ENCODE peak calls at places on chromosomes 2 and 18, in six cellular contexts. O is CD8-positive, alpha-beta T cell; N is bronchial epithelial cell; G is A549; X is WERI-Rb-1; J is PC-3. H is an unnamed sample.

GRCh38 chr2:196066794-196067382 is 1.7 kb downstream of the DNAH7 start:
- DNase-seq in N (peak; percentile 33), G (peak; percentile 40), X (no peak), O (no peak), J (peak; percentile 65), H (peak; percentile 54)

GRCh38 chr2:25243995-25244394 is 75.6 kb upstream of the POMC start:
- DNase-seq in N (no peak), G (no peak), X (no peak), J (no peak), O (no peak), H (no peak)

GRCh38 chr2:52387937-52388590 is 1356.1 kb upstream of the NRXN1 start:
- DNase-seq in J (no peak), X (no peak), O (no peak), N (no peak), G (no peak), H (no peak)

GRCh38 chr2:95670686-95671085 is 78.9 kb downstream of the TRIM43 start:
- DNase-seq in X (no peak), O (no peak), N (no peak), J (no peak), G (no peak), H (no peak)

GRCh38 chr2:233059547-233059796 is 670 bp upstream of the INPP5D start:
- DNase-seq in G (no peak), O (no peak), N (no peak), J (no peak), X (no peak), H (no peak)

GRCh38 chr2:145408980-145409379 is 889.1 kb upstream of the ZEB2 start:
- DNase-seq in G (no peak), X (no peak), J (no peak), N (peak; percentile 15), O (no peak), H (no peak)

GRCh38 chr2:86368181-86368824 is 30.9 kb upstream of the REEP1 start:
- DNase-seq in N (peak; percentile 42), O (peak; percentile 20), X (peak; percentile 58), J (peak; percentile 49), G (peak; percentile 67), H (peak; percentile 48)

GRCh38 chr2:47080888-47081301 is 74.2 kb downstream of the STPG4 start:
- DNase-seq in X (no peak), N (no peak), O (no peak), G (no peak), J (no peak), H (no peak)

GRCh38 chr18:22167471-22168151 is 1.8 kb upstream of the GATA6 start:
- DNase-seq in G (peak; percentile 41), O (no peak), J (no peak), X (no peak), N (no peak), H (no peak)

GRCh38 chr18:68826111-68826510 is 28.2 kb downstream of the CCDC102B start:
- DNase-seq in X (no peak), N (no peak), G (no peak), O (no peak), J (no peak), H (peak; percentile 40)

GRCh38 chr2:64210816-64211215 is 66.6 kb upstream of the PELI1 start:
- DNase-seq in N (peak; percentile 100), O (no peak), G (no peak), J (peak; percentile 57), X (no peak), H (no peak)

GRCh38 chr2:239326831-239327535 is 73.8 kb downstream of the HDAC4 start:
- DNase-seq in J (peak; percentile 50), G (no peak), X (no peak), N (peak; percentile 43), O (peak; percentile 55), H (no peak)

GRCh38 chr2:62116983-62117382 is 78.9 kb upstream of the B3GNT2 start:
- DNase-seq in J (no peak), X (no peak), N (no peak), O (no peak), G (no peak), H (peak; percentile 7)

GRCh38 chr2:210913461-210913860 is 357.1 kb downstream of the CPS1 start:
- DNase-seq in G (no peak), N (no peak), O (no peak), X (no peak), J (no peak), H (no peak)

DNA sequence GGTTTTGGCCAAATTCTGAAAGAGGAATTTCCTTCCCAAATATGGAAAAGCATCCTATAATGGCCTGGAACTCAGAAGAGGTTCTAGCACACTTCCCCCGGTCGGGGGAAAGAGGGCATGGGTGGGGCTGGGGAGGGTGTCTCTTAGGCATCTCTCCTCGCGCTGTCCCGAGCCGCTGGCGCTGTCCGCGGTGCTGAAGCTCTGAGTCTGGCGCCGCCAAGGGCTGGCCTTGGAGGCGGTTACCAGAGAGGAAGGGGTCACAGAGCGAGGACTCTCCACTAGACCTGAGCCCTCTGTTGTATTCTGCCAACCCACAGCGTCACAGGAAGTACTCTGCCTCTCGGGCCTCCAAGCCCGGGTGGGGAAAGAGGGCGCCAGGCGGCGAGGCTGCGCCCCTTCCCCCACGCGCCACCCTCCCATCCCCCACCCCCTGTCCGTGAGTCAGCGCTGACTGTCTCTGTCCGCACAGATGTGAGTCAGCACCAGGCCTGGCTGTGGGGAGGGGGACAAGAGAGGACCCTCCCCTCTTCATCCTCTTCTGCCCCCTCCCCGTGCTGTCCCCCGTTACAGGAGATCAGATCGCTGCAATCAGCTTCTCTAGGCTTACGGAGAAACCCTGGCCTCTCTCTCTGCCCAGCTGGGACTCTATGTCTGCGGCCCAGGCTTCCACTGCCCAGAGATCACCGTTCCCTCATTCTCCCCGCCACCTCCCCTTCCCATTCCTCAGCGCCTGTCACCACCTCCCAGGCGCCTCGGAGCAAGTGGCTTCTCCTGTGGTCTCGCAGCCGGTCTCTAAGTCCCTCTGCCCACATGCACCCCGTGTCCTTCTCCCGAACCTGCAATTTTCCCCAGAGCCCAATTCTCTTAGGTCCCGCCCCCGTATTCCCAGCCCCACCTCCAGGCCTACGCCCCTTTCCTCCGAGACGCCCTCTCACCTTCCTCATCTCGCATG is 783 bp downstream of the PTPRN start:
- DNase-seq in G (peak; percentile 70), O (peak; percentile 52), X (peak; percentile 59), J (peak; percentile 91), N (peak; percentile 41), H (peak; percentile 89)
- TF ChIP-seq CTCF in G (no peak), O (no peak), X (peak; percentile 33), J (no peak), N (no peak), H (no peak)

GRCh38 chr18:3605562-3606443 is 155.8 kb downstream of the TGIF1 start:
- DNase-seq in N (peak; percentile 36), J (peak; percentile 47), X (no peak), O (no peak), G (no peak), H (peak; percentile 52)
- H3K4me3 ChIP-seq in N (peak overlapping the region; percentile 49), J (peak overlapping the region; percentile 70), X (no peak overlapping the region), O (peak overlapping the region; percentile 43), G (peak overlapping the region; percentile 46), H (peak overlapping the region; percentile 42)

GRCh38 chr2:101115664-101116063 is 35.5 kb downstream of the TBC1D8 start:
- DNase-seq in G (no peak), X (no peak), N (no peak), O (no peak), J (no peak), H (no peak)
- TF ChIP-seq CTCF in G (no peak), X (no peak), N (no peak), O (no peak), J (no peak), H (no peak)

GRCh38 chr2:177649568-177650271 is 257.1 kb downstream of the AGPS start:
- DNase-seq in J (no peak), N (no peak), G (no peak), O (no peak), X (no peak), H (no peak)

GRCh38 chr2:177646241-177646640 is 253.7 kb downstream of the AGPS start:
- DNase-seq in O (no peak), N (no peak), X (no peak), G (no peak), J (no peak), H (no peak)

GRCh38 chr2:177646791-177647190 is 254.2 kb downstream of the AGPS start:
- DNase-seq in J (no peak), O (no peak), N (no peak), X (no peak), G (no peak), H (no peak)

DNA sequence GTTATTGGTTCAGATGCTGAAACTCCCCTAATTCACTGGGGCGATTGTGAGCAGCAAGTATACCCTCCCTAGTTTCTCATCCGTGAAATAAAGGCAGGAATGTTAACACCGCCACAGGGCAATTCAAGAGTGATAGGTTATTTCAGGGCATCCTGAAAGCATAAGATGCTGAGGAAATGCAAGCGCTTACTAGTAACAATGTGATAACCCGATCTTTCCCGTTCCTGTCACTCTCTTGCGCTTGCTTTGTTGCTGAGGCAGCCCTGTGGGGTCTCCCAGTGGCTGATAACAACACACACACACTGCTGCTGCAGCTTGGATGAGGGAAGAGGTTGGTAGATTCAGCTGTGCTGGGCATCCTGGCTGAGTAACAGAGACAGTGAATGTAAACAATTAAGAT is 259.3 kb downstream of the AGPS start:
- DNase-seq in N (no peak), J (no peak), G (no peak), O (no peak), X (no peak), H (no peak)
- H3K4me3 ChIP-seq in N (no peak overlapping the region), J (no peak overlapping the region), G (no peak overlapping the region), O (no peak overlapping the region), X (no peak overlapping the region), H (no peak overlapping the region)

DNA sequence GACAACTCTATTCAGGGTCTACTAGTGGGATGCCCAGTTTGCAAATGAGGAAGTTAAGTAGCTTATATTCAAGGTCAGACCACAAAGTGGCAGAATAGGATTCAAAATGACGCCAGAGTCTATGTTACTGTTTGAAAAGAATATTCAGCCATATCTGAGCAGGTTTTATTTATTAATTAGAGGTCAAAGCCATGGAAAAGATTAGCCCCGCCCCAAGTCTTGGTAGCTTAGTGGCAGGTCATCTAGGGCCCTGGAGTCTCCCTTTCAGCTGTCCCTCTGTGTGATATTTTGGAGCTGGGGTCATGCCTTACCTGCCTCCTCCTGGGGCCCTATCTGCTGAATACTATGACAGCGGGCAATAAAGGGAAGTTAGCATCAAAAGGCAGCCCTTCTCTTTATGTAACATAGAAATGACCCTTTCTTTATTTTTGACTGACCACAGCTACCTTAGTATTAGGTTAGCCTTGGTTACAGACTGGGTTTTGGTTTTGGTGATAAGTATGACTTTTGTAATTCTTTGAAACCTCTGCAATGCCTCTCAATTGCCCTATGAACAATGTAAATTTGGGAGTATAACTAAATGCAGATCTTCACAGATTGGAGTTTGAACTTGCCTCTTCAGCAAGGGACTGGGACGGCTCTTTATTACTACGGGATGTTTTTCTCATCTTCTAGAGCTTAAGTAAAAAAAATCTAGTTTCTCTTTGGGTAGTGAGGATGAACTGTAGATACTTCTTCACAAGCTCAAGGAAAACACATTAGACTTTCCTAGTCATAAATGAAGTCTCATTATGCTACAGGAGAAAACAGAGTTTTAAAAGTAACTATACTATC is 153.0 kb upstream of the ITGA4 start:
- DNase-seq in X (no peak), N (no peak), G (no peak), J (no peak), O (no peak), H (no peak)
- TF ChIP-seq CTCF in X (no peak), N (no peak), G (no peak), J (no peak), O (no peak), H (no peak)

H was measured in foreskin fibroblast.